ENCODE peak calls at places on chromosomes 3 and 15, in seven cellular contexts. W is CD4-positive, alpha-beta memory T cell; V is CD8-positive, alpha-beta memory T cell; C is neuronal stem cell; X is iPS DF 6.9; N is upper lobe of left lung; J is psoas muscle. F is an unnamed sample.

GRCh38 chr3:87350367-87351199 is 74.2 kb upstream of the POU1F1 start:
- DNase-seq in W (peak; percentile 52), V (peak; percentile 2), C (peak; percentile 43), X (peak; percentile 7), N (no peak), J (no peak), F (peak; percentile 8)

GRCh38 chr3:172034786-172035685 is 4.3 kb upstream of the FNDC3B start:
- DNase-seq in W (peak; percentile 46), V (no peak), C (no peak), X (peak; percentile 55), N (no peak), J (no peak), F (no peak)

GRCh38 chr3:27244374-27244773 is 124.8 kb downstream of the NEK10 start:
- DNase-seq in W (no peak), V (no peak), C (no peak), X (no peak), N (no peak), J (no peak), F (no peak)

GRCh38 chr15:100713163-100713867 is 110.9 kb downstream of the ASB7 start:
- DNase-seq in W (no peak), V (no peak), C (no peak), X (no peak), N (peak; percentile 52), J (no peak), F (no peak)

GRCh38 chr3:148950806-148951205 is 40.5 kb upstream of the GYG1 start:
- DNase-seq in W (no peak), V (no peak), C (no peak), X (no peak), N (no peak), J (no peak), F (no peak)

GRCh38 chr3:101091489-101091888 is 98.3 kb upstream of the ABI3BP start:
- DNase-seq in W (no peak), V (no peak), C (no peak), X (no peak), N (no peak), J (no peak), F (no peak)

GRCh38 chr3:178397836-178398235 is 138.4 kb upstream of the KCNMB2 start:
- DNase-seq in W (no peak), V (no peak), C (no peak), X (no peak), N (no peak), J (no peak), F (no peak)

GRCh38 chr3:57942872-57943283 is 65.3 kb upstream of the FLNB start:
- DNase-seq in W (no peak), V (no peak), C (no peak), X (no peak), N (peak; percentile 77), J (no peak), F (no peak)

GRCh38 chr15:36896949-36897348 is 203.4 kb downstream of the MEIS2 start:
- DNase-seq in W (no peak), V (no peak), C (no peak), X (no peak), N (no peak), J (no peak), F (no peak)

GRCh38 chr3:168165390-168166269 is 69.9 kb upstream of the GOLIM4 start:
- DNase-seq in W (peak; percentile 13), V (no peak), C (peak; percentile 45), X (peak; percentile 55), N (peak; percentile 46), J (peak; percentile 25), F (no peak)

GRCh38 chr15:33149919-33150318 is 44.6 kb downstream of the FMN1 start:
- DNase-seq in W (no peak), V (no peak), C (no peak), X (no peak), N (no peak), J (no peak), F (no peak)

GRCh38 chr3:111999924-112000835 is 1.5 kb downstream of the TAGLN3 start:
- DNase-seq in W (no peak), V (no peak), C (no peak), X (no peak), N (no peak), J (no peak), F (no peak)

GRCh38 chr3:41223078-41223477 is 23.8 kb downstream of the CTNNB1 start:
- DNase-seq in W (no peak), V (no peak), C (no peak), X (no peak), N (no peak), J (no peak), F (no peak)

GRCh38 chr15:55372701-55373440 is 35.3 kb downstream of the CCPG1 start:
- DNase-seq in W (no peak), V (no peak), C (no peak), X (no peak), N (no peak), J (no peak), F (no peak)

GRCh38 chr3:21654662-21655061 is 96.3 kb downstream of the ZNF385D start:
- DNase-seq in W (no peak), V (no peak), C (no peak), X (no peak), N (no peak), J (no peak), F (no peak)

GRCh38 chr15:56918907-56919707 is 663 bp downstream of the TCF12 start:
- DNase-seq in W (peak; percentile 63), V (peak; percentile 49), C (peak; percentile 55), X (no peak), N (peak; percentile 47), J (peak; percentile 71), F (peak; percentile 57)

GRCh38 chr15:62706361-62706760 is 336.2 kb upstream of the TPM1 start:
- DNase-seq in W (no peak), V (no peak), C (no peak), X (no peak), N (no peak), J (no peak), F (no peak)

GRCh38 chr15:41567870-41568269 is 8.9 kb downstream of the TYRO3 start:
- DNase-seq in W (no peak), V (no peak), C (peak; percentile 33), X (no peak), N (no peak), J (no peak), F (no peak)

GRCh38 chr15:41564960-41565502 is 6.0 kb downstream of the TYRO3 start:
- DNase-seq in W (no peak), V (no peak), C (no peak), X (no peak), N (no peak), J (no peak), F (no peak)

GRCh38 chr15:41567261-41567660 is 8.2 kb downstream of the TYRO3 start:
- DNase-seq in W (no peak), V (no peak), C (no peak), X (no peak), N (no peak), J (no peak), F (no peak)

GRCh38 chr15:41565702-41566101 is 6.7 kb downstream of the TYRO3 start:
- DNase-seq in W (no peak), V (no peak), C (no peak), X (no peak), N (no peak), J (no peak), F (no peak)

DNA sequence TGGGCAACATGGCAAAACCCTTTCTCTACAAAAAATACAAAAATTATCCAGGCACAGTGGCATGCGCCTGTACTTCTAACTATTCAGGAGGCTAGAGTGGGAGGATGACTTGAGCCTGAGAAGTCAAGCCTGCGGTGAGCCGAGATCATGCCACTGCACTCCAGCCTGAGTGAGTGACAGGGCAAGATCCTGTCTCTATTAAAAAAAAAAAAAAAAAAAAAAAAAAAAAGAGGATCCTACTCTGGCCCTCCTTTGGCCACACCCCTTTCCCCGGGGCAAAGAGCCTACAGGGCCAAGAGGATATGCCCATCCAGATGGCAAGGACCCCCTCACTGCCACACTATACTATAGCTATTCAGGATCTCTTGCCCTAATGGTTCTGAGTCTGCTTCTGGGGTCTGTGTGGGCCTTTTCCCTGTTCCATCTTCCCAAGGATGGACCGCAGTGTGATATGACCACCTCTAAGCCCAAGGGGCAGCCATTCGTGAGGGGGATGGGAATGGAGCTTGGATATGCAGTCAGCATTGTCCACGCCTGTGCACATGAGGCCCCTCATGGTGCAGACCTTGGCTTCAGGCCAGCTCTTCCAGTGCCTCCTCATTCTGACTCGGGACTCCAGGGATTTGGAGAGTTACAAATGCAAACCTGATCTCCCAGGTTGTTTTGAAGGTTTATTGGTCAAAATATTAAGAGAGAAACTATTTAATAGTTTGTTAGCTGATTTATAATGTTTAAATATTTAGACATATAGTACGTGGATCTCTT is 7.3 kb downstream of the TYRO3 start:
- DNase-seq in W (no peak), V (no peak), C (no peak), X (no peak), N (no peak), J (no peak), F (no peak)
- H3K36me3 ChIP-seq in W (no peaks in the 10 kb centered on the region), V (no peaks in the 10 kb centered on the region), C (peaks cover 34% of the 10 kb centered on the region), X (peaks cover 18% of the 10 kb centered on the region), N (no peaks in the 10 kb centered on the region), J (no peaks in the 10 kb centered on the region), F (no peaks in the 10 kb centered on the region)

GRCh38 chr3:186984064-186984463 is 53.7 kb downstream of the ST6GAL1 start:
- DNase-seq in W (no peak), V (no peak), C (no peak), X (no peak), N (no peak), J (no peak), F (no peak)
- H3K27me3 ChIP-seq in W (no peaks in the 10 kb centered on the region), V (no peaks in the 10 kb centered on the region), C (no peaks in the 10 kb centered on the region), X (no peaks in the 10 kb centered on the region), N (no peaks in the 10 kb centered on the region), J (no peaks in the 10 kb centered on the region), F (no peaks in the 10 kb centered on the region)

DNA sequence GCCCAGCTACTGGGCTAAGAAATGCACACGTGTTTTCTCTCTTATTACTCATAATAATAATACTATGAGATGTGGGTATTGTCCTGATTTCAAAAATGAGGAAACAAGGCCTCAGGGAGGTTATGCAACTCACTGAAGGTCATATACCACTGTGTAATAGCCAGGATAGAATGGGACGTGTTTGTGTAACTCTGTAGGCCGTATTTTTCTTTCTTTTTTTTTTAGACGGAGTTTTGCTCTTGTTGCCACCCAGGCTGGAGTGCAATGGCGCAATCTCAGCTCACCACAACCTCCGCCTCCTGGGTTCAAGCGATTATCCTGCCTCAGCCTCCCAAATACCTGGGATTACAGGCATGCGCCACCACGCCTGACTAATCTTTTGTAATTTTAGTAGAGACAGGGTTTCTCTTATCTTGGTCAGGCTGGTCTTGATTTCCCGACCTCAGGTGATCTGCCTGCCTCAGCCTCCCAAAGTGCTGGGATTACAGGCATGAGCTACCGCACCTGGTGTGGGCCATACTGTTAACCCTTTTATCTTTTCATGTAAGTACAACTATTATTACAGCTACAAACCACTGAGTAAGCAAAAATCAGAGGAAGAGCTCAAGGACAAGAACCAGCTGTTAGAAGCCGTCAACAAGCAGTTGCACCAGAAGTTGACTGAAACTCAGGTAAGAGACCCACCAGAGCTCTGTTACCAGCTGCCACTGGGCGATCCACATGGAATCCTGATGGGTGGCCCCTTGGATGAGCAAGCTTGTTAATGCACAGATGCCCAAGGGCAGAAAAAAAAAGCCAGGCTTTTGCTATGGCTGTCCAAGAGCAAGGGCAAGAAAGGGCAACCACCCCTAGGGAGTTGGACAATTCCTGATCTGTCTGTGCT is 6.7 kb downstream of the KNSTRN start:
- DNase-seq in W (no peak), V (no peak), C (no peak), X (no peak), N (peak; percentile 45), J (no peak), F (no peak)
- H3K36me3 ChIP-seq in W (peaks cover 17% of the 10 kb centered on the region), V (peaks cover 29% of the 10 kb centered on the region), C (peaks cover 46% of the 10 kb centered on the region), X (peaks cover 24% of the 10 kb centered on the region), N (peaks cover 57% of the 10 kb centered on the region), J (peaks cover 76% of the 10 kb centered on the region), F (peaks cover 21% of the 10 kb centered on the region)

DNA sequence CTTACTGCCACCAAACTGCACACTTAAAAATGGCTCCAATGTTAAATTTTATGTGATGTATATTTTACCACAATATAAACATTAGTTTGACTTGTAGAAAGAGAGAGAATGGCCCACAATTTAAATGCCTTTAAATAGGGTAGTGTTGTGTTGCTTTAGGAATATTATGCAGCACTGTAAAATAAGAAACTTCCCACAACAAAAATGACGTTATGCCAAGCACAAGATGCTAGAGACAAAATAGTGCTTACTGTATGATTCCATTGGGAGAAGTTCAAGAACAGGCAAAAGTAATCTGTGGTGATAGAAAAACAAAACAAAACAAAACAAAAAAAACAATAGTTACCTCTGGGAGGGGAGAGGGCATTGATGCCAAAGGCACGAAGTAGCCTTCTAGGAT is 91.3 kb downstream of the MEGF11 start:
- DNase-seq in W (no peak), V (no peak), C (no peak), X (no peak), N (no peak), J (no peak), F (no peak)
- H3K27me3 ChIP-seq in W (no peaks in the 10 kb centered on the region), V (no peaks in the 10 kb centered on the region), C (no peaks in the 10 kb centered on the region), X (no peaks in the 10 kb centered on the region), N (no peaks in the 10 kb centered on the region), J (no peaks in the 10 kb centered on the region), F (no peaks in the 10 kb centered on the region)